ENCODE peak calls at places on chromosomes 4 and X, in four cellular contexts. M is colonic mucosa, F is NCI-H748 treated with DMSO at 0.1 percent for 48 hours, I is iPS DF 19.7. Y is an unnamed sample.
A peak's percentile ranks its signal among the peaks of the same experiment; 100 is the strongest.

GRCh38 chrX:71533850-71534515 is 1.1 kb downstream of the OGT start:
- DNase-seq in M (peak; percentile 45), F (peak; percentile 58), I (no peak), Y (peak; percentile 31)

GRCh38 chrX:134736351-134736750 is 78.1 kb upstream of the PLAC1 start:
- DNase-seq in M (no peak), F (no peak), I (no peak), Y (no peak)

GRCh38 chr4:175435437-175435836 is 376.6 kb downstream of the GPM6A start:
- DNase-seq in M (no peak), F (peak; percentile 40), I (no peak), Y (peak; percentile 38)

GRCh38 chr4:156194896-156195295 is 241.2 kb upstream of the CTSO start:
- DNase-seq in M (no peak), F (no peak), I (no peak), Y (no peak)

GRCh38 chr4:86388252-86388651 is 28.4 kb upstream of the MAPK10 start:
- DNase-seq in M (no peak), F (no peak), I (no peak), Y (no peak)

GRCh38 chrX:34557733-34558132 is 99.4 kb downstream of the TMEM47 start:
- DNase-seq in M (no peak), F (no peak), I (peak; percentile 88), Y (no peak)

GRCh38 chr4:78675325-78675724 is 100.8 kb upstream of the BMP2K start:
- DNase-seq in M (no peak), F (no peak), I (no peak), Y (no peak)

GRCh38 chrX:27890611-27891010 is 82.8 kb downstream of the MAGEB10 start:
- DNase-seq in M (no peak), F (no peak), I (no peak), Y (no peak)

GRCh38 chr4:87975466-87975865 is at the start of gene SPP1:
- DNase-seq in M (no peak), F (no peak), I (no peak), Y (no peak)

GRCh38 chr4:1410491-1411325 is 4.5 kb upstream of the NKX1-1 start:
- DNase-seq in M (peak; percentile 20), F (no peak), I (peak; percentile 25), Y (no peak)

GRCh38 chrX:110044531-110045249 is 41.8 kb downstream of the TMEM164 start:
- DNase-seq in M (no peak), F (no peak), I (no peak), Y (no peak)

GRCh38 chr4:28209371-28209924 is 1348.8 kb downstream of the STIM2 start:
- DNase-seq in M (no peak), F (no peak), I (no peak), Y (no peak)

GRCh38 chr4:26992657-26993361 is 132.2 kb downstream of the STIM2 start:
- DNase-seq in M (no peak), F (no peak), I (no peak), Y (no peak)

GRCh38 chrX:150692837-150693781 is at the start of gene MTMR1:
- DNase-seq in M (peak; percentile 34), F (peak; percentile 19), I (no peak), Y (peak; percentile 38)

GRCh38 chrX:150926304-150926703 is 27.8 kb upstream of the CD99L2 start:
- DNase-seq in M (no peak), F (no peak), I (no peak), Y (no peak)

GRCh38 chr4:10529891-10530786 is 72.9 kb upstream of the ZNF518B start:
- DNase-seq in M (no peak), F (no peak), I (no peak), Y (no peak)

GRCh38 chr4:62644372-62644771 is 1444.2 kb downstream of the ADGRL3 start:
- DNase-seq in M (no peak), F (peak; percentile 20), I (peak; percentile 25), Y (peak; percentile 2)

GRCh38 chr4:126448093-126448820 is 1133.5 kb downstream of the FAT4 start:
- DNase-seq in M (no peak), F (no peak), I (no peak), Y (no peak)

GRCh38 chr4:30536231-30536630 is 183.9 kb upstream of the PCDH7 start:
- DNase-seq in M (no peak), F (no peak), I (no peak), Y (no peak)

GRCh38 chrX:7156879-7157278 is 8.9 kb upstream of the PUDP start:
- DNase-seq in M (no peak), F (no peak), I (no peak), Y (no peak)

GRCh38 chr4:150722908-150723362 is 141.0 kb downstream of the MAB21L2 start:
- DNase-seq in M (peak; percentile 91), F (no peak), I (no peak), Y (no peak)

GRCh38 chr4:10223782-10224181 is 107.2 kb upstream of the WDR1 start:
- DNase-seq in M (no peak), F (no peak), I (no peak), Y (no peak)

GRCh38 chrX:70613295-70613694 is 168.7 kb downstream of the DLG3 start:
- DNase-seq in M (no peak), F (no peak), I (no peak), Y (no peak)

GRCh38 chr4:51842167-51842553 is 793 bp upstream of the DCUN1D4 start:
- DNase-seq in M (peak; percentile 31), F (no peak), I (no peak), Y (no peak)

GRCh38 chr4:39970559-39971270 is 7.0 kb downstream of the PDS5A start:
- DNase-seq in M (no peak), F (no peak), I (no peak), Y (no peak)

GRCh38 chr4:57094482-57095223 is 15.5 kb downstream of the IGFBP7 start:
- DNase-seq in M (no peak), F (no peak), I (no peak), Y (no peak)

GRCh38 chrX:153968754-153969124 is 2.9 kb downstream of the HCFC1 start:
- DNase-seq in M (no peak), F (no peak), I (no peak), Y (peak; percentile 60)

GRCh38 chrX:11541510-11541909 is 124.2 kb downstream of the ARHGAP6 start:
- DNase-seq in M (no peak), F (no peak), I (no peak), Y (no peak)

GRCh38 chr4:152534541-152535231 is 1.2 kb downstream of the FBXW7 start:
- DNase-seq in M (peak; percentile 54), F (no peak), I (no peak), Y (no peak)

GRCh38 chr4:173917255-173917960 is 366.1 kb downstream of the FBXO8 start:
- DNase-seq in M (no peak), F (no peak), I (no peak), Y (no peak)

GRCh38 chr4:137421796-137422195 is 110.5 kb downstream of the PCDH18 start:
- DNase-seq in M (no peak), F (no peak), I (no peak), Y (no peak)

GRCh38 chr4:65437102-65437501 is 233.2 kb downstream of the EPHA5 start:
- DNase-seq in M (no peak), F (no peak), I (no peak), Y (peak; percentile 6)

GRCh38 chrX:46912098-46912672 is at the start of gene JADE3:
- DNase-seq in M (peak; percentile 79), F (peak; percentile 59), I (no peak), Y (peak; percentile 71)

GRCh38 chr4:17867259-17867658 is 56.5 kb downstream of the NCAPG start:
- DNase-seq in M (no peak), F (no peak), I (no peak), Y (no peak)

GRCh38 chrX:118677318-118677717 is 50.1 kb upstream of the IL13RA1 start:
- DNase-seq in M (no peak), F (no peak), I (no peak), Y (no peak)

Y was measured in NCI-H1105.